ENCODE peak calls at places on chromosome 10, in five cellular contexts. P, G, W, D and H are unnamed samples.

GRCh38 chr10:32938554-32939061 is 19.4 kb downstream of the ITGB1 start:
- DNase-seq in P (peak; percentile 50), G (no peak), W (no peak), D (no peak), H (no peak)

GRCh38 chr10:89522463-89522862 is 12.9 kb downstream of the SLC16A12 start:
- DNase-seq in P (no peak), G (no peak), W (no peak), D (no peak), H (no peak)

GRCh38 chr10:4658777-4659176 is 167.2 kb upstream of the AKR1E2 start:
- DNase-seq in P (no peak), G (no peak), W (no peak), D (no peak), H (no peak)

GRCh38 chr10:100020883-100021248 is 11.1 kb upstream of the DNMBP start:
- DNase-seq in P (no peak), G (no peak), W (no peak), D (no peak), H (peak; percentile 86)

GRCh38 chr10:90418869-90419652 is 438.8 kb downstream of the HTR7 start:
- DNase-seq in P (peak; percentile 76), G (no peak), W (no peak), D (no peak), H (no peak)

GRCh38 chr10:88408111-88408510 is 175.0 kb downstream of the RNLS start:
- DNase-seq in P (no peak), G (no peak), W (no peak), D (no peak), H (no peak)

GRCh38 chr10:116281780-116282179 is 8.8 kb upstream of the GFRA1 start:
- DNase-seq in P (no peak), G (no peak), W (peak; percentile 77), D (no peak), H (no peak)

GRCh38 chr10:86871563-86872183 is 85.7 kb downstream of the MMRN2 start:
- DNase-seq in P (no peak), G (no peak), W (no peak), D (no peak), H (no peak)

GRCh38 chr10:75367098-75367497 is 34.5 kb downstream of the ZNF503 start:
- DNase-seq in P (no peak), G (no peak), W (no peak), D (no peak), H (no peak)

GRCh38 chr10:52314007-52314821 is at the start of gene DKK1:
- DNase-seq in P (peak; percentile 91), G (no peak), W (no peak), D (peak; percentile 74), H (no peak)

GRCh38 chr10:52316005-52316404 is 1.9 kb downstream of the DKK1 start:
- DNase-seq in P (no peak), G (no peak), W (no peak), D (no peak), H (no peak)

GRCh38 chr10:52313350-52314006 is 603 bp upstream of the DKK1 start:
- DNase-seq in P (no peak), G (no peak), W (no peak), D (peak; percentile 49), H (no peak)

GRCh38 chr10:52316500-52316899 is 2.4 kb downstream of the DKK1 start:
- DNase-seq in P (no peak), G (no peak), W (no peak), D (no peak), H (no peak)

DNA sequence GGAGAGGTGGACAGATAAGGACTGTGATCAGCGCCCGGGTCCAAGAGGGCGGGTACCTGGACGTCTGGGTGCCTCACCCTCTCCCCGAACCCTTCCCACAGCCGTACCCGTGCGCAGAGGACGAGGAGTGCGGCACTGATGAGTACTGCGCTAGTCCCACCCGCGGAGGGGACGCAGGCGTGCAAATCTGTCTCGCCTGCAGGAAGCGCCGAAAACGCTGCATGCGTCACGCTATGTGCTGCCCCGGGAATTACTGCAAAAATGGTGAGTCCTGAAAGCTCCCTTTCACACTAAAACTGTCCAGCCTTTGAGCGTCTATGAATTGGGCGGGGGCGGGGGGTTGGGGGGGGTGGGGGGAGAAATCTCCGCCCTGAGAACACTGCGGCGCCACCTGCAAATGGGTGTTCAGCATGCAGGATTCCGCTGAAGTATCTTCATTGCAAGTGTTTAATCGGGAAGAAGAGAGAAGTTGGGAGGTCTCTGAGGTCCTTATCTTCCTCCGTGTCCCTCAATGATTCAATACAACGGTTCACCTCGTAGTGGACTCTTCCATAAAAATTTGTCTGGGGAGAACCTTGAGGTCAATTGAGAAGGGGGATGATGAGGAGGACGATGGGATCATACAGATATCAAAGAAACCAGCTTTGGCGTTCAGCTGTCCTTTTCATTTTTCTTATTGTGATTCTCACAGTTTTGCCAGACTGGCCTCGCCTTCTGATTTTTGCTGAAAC is 906 bp downstream of the DKK1 start:
- DNase-seq in P (no peak), G (no peak), W (no peak), D (no peak), H (no peak)
- H3K4me3 ChIP-seq in P (peak overlapping the region; percentile 51), G (peak overlapping the region; percentile 58), W (peak overlapping the region; percentile 51), D (peak overlapping the region; percentile 28), H (no peak overlapping the region)

GRCh38 chr10:132632091-132632561 is 94.5 kb downstream of the INPP5A start:
- DNase-seq in P (no peak), G (no peak), W (no peak), D (peak; percentile 42), H (no peak)
- H3K4me1 ChIP-seq in P (peaks cover 6% of the 10 kb centered on the region), G (peaks cover 34% of the 10 kb centered on the region), W (peaks cover 99% of the 10 kb centered on the region), D (peaks cover 72% of the 10 kb centered on the region), H (no peaks in the 10 kb centered on the region)

DNA sequence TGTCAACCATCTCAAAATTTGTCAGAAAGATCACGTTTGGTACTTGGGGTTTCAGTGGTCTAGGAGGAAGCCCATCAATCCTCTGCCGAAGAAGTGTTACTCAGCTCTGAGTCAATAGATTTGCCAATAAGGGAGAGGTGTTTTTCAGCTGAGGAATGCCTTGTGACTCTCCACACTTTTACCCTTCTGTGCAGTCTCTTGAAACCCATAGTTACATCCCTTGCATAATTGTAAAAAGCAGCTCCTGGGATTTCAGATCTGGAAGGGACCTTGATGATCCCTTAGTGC is 47.5 kb downstream of the INSYN2A start:
- DNase-seq in P (no peak), G (no peak), W (no peak), D (no peak), H (no peak)
- H3K4me3 ChIP-seq in P (no peak overlapping the region), G (no peak overlapping the region), W (no peak overlapping the region), D (no peak overlapping the region), H (no peak overlapping the region)

DNA sequence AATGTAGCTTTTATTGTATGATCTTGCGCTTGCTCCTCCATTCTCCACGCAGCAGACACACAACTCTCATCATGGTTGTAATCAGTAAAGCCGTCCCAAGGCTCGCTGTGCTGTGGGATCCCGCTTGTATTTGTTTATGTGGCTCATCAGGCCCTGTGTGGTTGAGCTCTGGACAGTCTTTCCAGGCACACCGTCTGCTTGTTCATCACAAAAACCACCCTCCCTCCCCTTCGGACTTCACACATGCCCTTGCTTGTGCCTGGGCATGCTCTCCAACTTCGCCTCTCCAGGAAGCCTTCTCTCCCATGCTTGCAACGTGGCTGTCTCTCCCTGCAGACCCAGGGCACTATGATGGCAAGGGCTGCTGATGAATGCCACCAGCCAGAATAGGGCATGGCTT is 62.4 kb downstream of the HK1 start:
- DNase-seq in P (no peak), G (no peak), W (no peak), D (no peak), H (no peak)
- H3K4me1 ChIP-seq in P (no peaks in the 10 kb centered on the region), G (peaks cover 27% of the 10 kb centered on the region), W (peaks cover 85% of the 10 kb centered on the region), D (peaks cover 14% of the 10 kb centered on the region), H (peaks cover 20% of the 10 kb centered on the region)

GRCh38 chr10:110569120-110569519 is 1.6 kb downstream of the SMC3 start:
- DNase-seq in P (no peak), G (no peak), W (no peak), D (no peak), H (no peak)
- H3K4me3 ChIP-seq in P (peak overlapping the region; percentile 84), G (no peak overlapping the region), W (peak overlapping the region; percentile 82), D (no peak overlapping the region), H (peak overlapping the region; percentile 98)

DNA sequence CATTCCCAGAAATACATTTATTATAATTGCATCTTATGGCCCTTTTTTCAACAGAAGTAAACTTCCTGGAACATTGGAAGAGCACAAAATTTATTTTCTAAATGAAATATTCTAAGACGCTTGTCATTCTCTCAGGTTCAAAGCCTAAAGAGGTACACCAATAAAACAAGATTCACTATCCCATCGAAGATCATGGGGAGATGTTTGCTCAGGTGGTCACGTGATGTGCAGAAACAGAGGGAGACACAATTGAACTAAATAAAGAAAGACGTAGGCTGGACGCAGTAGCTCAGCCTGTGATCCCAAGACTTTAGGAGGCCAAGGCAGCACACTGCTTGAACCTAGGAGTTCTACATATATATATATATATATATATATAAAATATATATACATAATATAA is 46.0 kb upstream of the TMEM254 start:
- DNase-seq in P (no peak), G (no peak), W (no peak), D (no peak), H (no peak)
- H3K4me1 ChIP-seq in P (no peaks in the 10 kb centered on the region), G (no peaks in the 10 kb centered on the region), W (no peaks in the 10 kb centered on the region), D (no peaks in the 10 kb centered on the region), H (no peaks in the 10 kb centered on the region)

GRCh38 chr10:93181249-93181928 is 107.7 kb downstream of the CYP26A1 start:
- DNase-seq in P (no peak), G (no peak), W (no peak), D (no peak), H (no peak)
- H3K4me3 ChIP-seq in P (no peak overlapping the region), G (no peak overlapping the region), W (no peak overlapping the region), D (no peak overlapping the region), H (no peak overlapping the region)

GRCh38 chr10:31101123-31101522 is 69.5 kb upstream of the ZNF438 start:
- DNase-seq in P (peak; percentile 82), G (peak; percentile 25), W (no peak), D (no peak), H (no peak)

GRCh38 chr10:31100662-31101061 is 69.0 kb upstream of the ZNF438 start:
- DNase-seq in P (no peak), G (no peak), W (no peak), D (no peak), H (no peak)

GRCh38 chr10:31100176-31100575 is 68.5 kb upstream of the ZNF438 start:
- DNase-seq in P (no peak), G (no peak), W (no peak), D (no peak), H (no peak)

GRCh38 chr10:31099101-31099500 is 67.4 kb upstream of the ZNF438 start:
- DNase-seq in P (peak; percentile 41), G (no peak), W (no peak), D (no peak), H (no peak)

GRCh38 chr10:31099664-31100063 is 68.0 kb upstream of the ZNF438 start:
- DNase-seq in P (peak; percentile 13), G (no peak), W (no peak), D (peak; percentile 78), H (no peak)
- H3K4me1 ChIP-seq in P (peaks cover 30% of the 10 kb centered on the region), G (no peaks in the 10 kb centered on the region), W (no peaks in the 10 kb centered on the region), D (peaks cover 5% of the 10 kb centered on the region), H (no peaks in the 10 kb centered on the region)

DNA sequence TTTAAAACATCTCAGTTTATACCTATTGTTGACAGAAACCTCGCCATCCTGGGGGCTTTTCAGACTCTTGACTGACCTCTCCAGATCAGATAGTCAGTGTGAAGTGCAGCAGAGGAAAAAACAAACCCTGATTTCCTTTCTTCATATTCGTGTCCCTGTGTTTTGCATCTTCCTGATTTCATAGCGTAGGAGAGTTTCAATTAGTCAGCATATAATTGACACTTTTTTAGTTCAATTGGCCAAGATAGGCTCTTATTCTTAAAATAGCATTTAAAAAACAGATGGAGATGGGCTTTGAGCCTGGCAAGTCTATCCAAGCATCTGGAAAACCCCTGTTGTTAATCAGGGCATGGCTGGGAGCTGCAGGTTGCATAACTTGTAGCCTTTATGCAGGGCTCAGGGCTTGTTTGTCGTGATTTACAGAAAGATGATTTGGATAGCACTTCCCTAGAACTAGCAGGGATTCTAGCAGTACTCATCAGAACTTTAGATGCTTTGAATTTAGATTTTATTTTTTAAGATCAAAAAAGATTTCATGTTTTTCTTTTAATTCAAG is 270.6 kb upstream of the FZD8 start:
- DNase-seq in P (peak; percentile 15), G (no peak), W (no peak), D (no peak), H (no peak)
- H3K4me3 ChIP-seq in P (no peak overlapping the region), G (no peak overlapping the region), W (no peak overlapping the region), D (no peak overlapping the region), H (no peak overlapping the region)

GRCh38 chr10:42987121-42987541 is 89.7 kb upstream of the RET start:
- DNase-seq in P (no peak), G (no peak), W (peak; percentile 88), D (peak; percentile 44), H (no peak)
- H3K4me1 ChIP-seq in P (no peaks in the 10 kb centered on the region), G (no peaks in the 10 kb centered on the region), W (no peaks in the 10 kb centered on the region), D (no peaks in the 10 kb centered on the region), H (no peaks in the 10 kb centered on the region)